ENCODE peak calls at places on chromosomes 13 and 19, in six cellular contexts. U is GM23338, I is neural progenitor cell, O is SK-N-SH, Y is GM23248, N is PC-3. F is an unnamed sample.

GRCh38 chr19:51777570-51778460 is 16.8 kb downstream of the FPR2 start:
- DNase-seq in I (peak; percentile 85), N (peak; percentile 87), U (peak; percentile 93), Y (peak; percentile 85), O (peak; percentile 66), F (peak; percentile 46)

GRCh38 chr13:52599037-52599852 is 43.0 kb upstream of the HNRNPA1L2 start:
- DNase-seq in O (no peak), I (peak; percentile 23), N (no peak), U (no peak), Y (peak; percentile 81), F (no peak)

GRCh38 chr13:77330009-77330471 is 3.1 kb upstream of the MYCBP2 start:
- DNase-seq in N (no peak), O (no peak), I (no peak), U (no peak), Y (peak; percentile 12), F (peak; percentile 70)

GRCh38 chr19:4442846-4443146 is 14.8 kb downstream of the UBXN6 start:
- DNase-seq in I (no peak), U (no peak), O (no peak), N (no peak), Y (no peak), F (no peak)

GRCh38 chr13:108859202-108860012 is 230.0 kb downstream of the MYO16 start:
- DNase-seq in N (peak; percentile 30), U (peak; percentile 41), Y (peak; percentile 28), O (no peak), I (no peak), F (peak; percentile 68)

GRCh38 chr13:114134111-114134943 is 1.9 kb upstream of the RASA3 start:
- DNase-seq in U (peak; percentile 44), O (no peak), Y (peak; percentile 18), N (no peak), I (peak; percentile 60), F (no peak)

GRCh38 chr13:43815204-43815603 is 28.4 kb upstream of the ENOX1 start:
- DNase-seq in O (peak; percentile 20), I (no peak), U (no peak), N (no peak), Y (peak; percentile 61), F (no peak)

GRCh38 chr13:112242777-112243176 is 133.4 kb upstream of the SPACA7 start:
- DNase-seq in O (no peak), N (no peak), I (no peak), U (no peak), Y (no peak), F (no peak)

GRCh38 chr13:29654807-29655547 is 59.5 kb upstream of the SLC7A1 start:
- DNase-seq in I (no peak), O (no peak), U (no peak), Y (peak; percentile 96), N (peak; percentile 17), F (no peak)

GRCh38 chr19:40191836-40192646 is 815 bp downstream of the MAP3K10 start:
- DNase-seq in U (peak; percentile 85), O (peak; percentile 88), N (peak; percentile 2), Y (peak; percentile 61), I (peak; percentile 89), F (peak; percentile 22)

GRCh38 chr19:19319725-19320361 is 466 bp downstream of the SUGP1 start:
- DNase-seq in U (peak; percentile 34), Y (peak; percentile 36), N (no peak), O (peak; percentile 24), I (no peak), F (peak; percentile 15)

GRCh38 chr13:44573071-44573470 is 3.1 kb downstream of the TSC22D1 start:
- DNase-seq in U (peak; percentile 49), I (peak; percentile 60), O (no peak), N (no peak), Y (peak; percentile 5), F (no peak)

GRCh38 chr19:42411581-42412178 is 15.5 kb downstream of the LIPE start:
- DNase-seq in U (no peak), Y (no peak), N (no peak), O (no peak), I (no peak), F (no peak)

GRCh38 chr13:113792236-113792770 is 33.3 kb downstream of the TMEM255B start:
- DNase-seq in N (no peak), Y (no peak), O (no peak), I (no peak), U (no peak), F (no peak)

GRCh38 chr13:99916366-99917103 is 55.0 kb downstream of the ZIC5 start:
- DNase-seq in U (peak; percentile 85), O (peak; percentile 73), N (peak; percentile 69), Y (peak; percentile 79), I (peak; percentile 49), F (peak; percentile 60)

GRCh38 chr13:113545931-113546516 is 38.5 kb upstream of the TFDP1 start:
- DNase-seq in N (no peak), Y (no peak), O (peak; percentile 45), U (no peak), I (no peak), F (no peak)

GRCh38 chr13:83879431-83880171 is 2.7 kb downstream of the SLITRK1 start:
- DNase-seq in N (no peak), O (no peak), Y (peak; percentile 12), I (peak; percentile 43), U (peak; percentile 32), F (no peak)

GRCh38 chr19:1121395-1121794 is 17.6 kb downstream of the GPX4 start:
- DNase-seq in I (no peak), Y (no peak), O (no peak), U (no peak), N (no peak), F (no peak)

GRCh38 chr19:1117654-1118053 is 13.9 kb downstream of the GPX4 start:
- DNase-seq in N (no peak), I (no peak), U (no peak), Y (no peak), O (no peak), F (no peak)

GRCh38 chr19:1122021-1122971 is 18.5 kb downstream of the GPX4 start:
- DNase-seq in O (no peak), U (no peak), I (no peak), Y (no peak), N (no peak), F (no peak)

GRCh38 chr19:1118999-1119398 is 15.2 kb downstream of the GPX4 start:
- DNase-seq in N (no peak), I (no peak), Y (no peak), O (no peak), U (no peak), F (no peak)

DNA sequence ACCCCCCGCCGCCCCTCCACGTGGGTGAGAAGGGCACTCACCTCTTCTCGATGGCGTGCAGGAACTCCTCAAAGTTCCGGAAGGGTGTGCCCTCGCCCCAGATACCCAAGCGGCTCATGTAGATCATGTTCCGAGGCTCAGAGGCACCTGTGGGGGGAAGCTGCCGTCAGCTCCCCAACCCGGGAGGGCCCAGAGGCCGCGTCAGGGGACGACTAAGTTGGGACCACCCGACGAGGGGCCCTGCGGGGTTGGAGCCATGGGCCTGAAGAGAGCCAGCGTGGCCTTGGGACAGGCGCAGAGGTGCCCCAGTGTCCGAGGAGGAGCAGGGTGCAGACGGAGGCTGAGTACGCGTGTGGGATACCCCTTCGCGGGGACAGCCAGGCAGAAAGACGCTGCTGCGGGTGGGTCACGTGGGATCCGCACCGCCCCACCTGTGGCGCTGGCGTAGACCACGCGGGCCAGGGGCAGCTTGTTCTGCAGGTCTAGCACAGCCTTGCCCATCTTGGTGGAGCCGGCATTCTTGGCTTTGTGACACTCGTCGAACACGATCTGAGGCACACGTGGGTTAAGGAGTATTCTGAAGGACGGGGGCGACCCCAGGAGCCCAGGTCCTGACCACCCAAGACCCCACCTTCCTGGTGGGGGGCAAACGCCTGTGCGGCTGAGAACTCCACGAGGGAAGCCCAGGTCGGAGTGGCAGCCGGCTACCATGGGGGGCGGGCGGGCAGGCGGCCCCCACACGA is 15.9 kb downstream of the GPX4 start:
- DNase-seq in O (no peak), U (no peak), N (no peak), Y (no peak), I (no peak), F (no peak)
- H3F3A ChIP-seq in O (peaks cover 8% of the 10 kb centered on the region), U (peaks cover 6% of the 10 kb centered on the region), N (no peaks in the 10 kb centered on the region), Y (peaks cover 6% of the 10 kb centered on the region), I (no peaks in the 10 kb centered on the region), F (no peaks in the 10 kb centered on the region)

GRCh38 chr13:64704121-64704520 is 2526.0 kb downstream of the PCDH9 start:
- DNase-seq in O (no peak), Y (peak; percentile 3), I (no peak), N (no peak), U (no peak), F (no peak)

DNA sequence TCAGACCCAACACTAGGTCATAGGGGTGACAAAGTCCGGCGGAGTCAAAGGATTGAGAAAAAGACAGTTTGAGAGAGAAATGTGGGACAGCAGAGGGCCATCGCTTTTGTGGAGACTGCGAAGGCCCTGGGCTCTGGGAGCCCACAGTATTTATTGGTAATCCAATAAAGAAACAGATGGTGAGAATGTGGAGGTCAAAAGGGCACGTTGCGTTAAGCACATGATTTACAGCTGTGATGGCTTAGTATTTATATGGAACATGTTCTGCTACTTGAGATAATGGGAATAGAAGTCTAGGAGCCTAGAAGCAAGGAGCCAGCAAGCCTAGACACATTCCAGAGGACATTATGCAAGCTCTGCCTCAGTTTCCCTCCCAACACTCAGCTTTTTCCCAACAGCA is 2521.1 kb downstream of the PCDH9 start:
- DNase-seq in N (no peak), Y (no peak), O (no peak), U (no peak), I (peak; percentile 39), F (no peak)
- TF ChIP-seq EZH2phosphoT487 in N (no peak), Y (no peak), O (no peak), U (no peak), I (no peak), F (no peak)

DNA sequence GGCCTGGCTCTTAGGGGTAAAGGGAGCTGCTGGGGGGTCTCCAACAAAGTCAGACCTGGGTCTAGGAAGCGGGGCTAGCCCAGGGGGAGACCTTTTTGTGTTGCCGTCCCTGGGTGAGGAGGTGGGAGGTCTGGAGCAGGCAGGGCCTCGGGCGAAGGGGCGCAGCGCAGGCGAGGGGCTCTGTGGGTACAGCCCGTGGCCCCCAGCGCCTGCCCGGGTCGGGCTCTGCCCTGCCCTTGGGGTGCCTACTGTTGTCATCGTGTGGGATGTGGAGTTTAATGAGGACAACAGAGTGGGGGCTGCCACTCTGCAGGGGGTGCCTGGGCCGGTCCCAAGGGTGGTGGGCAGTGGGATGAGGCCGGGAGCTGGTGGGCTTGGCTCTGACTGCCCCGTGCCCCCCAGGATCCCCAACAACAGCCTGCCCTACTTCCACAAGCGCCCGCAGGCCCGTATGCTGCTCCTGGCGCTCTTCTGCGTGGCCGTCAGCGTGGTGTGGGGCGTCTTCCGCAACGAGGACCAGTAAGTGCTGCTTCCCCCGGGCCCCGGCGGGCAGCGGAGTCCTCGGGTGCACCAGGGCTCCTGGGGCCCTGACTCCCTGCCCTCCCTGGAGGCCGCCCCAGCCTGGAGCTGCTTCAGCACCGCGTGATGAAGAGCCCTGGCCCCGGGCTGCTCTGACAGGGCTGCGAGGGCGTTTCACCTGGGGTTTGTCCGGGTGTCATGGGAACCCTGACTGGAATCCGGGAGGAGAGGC is 12.2 kb downstream of the SPPL2B start:
- DNase-seq in Y (no peak), I (no peak), N (no peak), O (no peak), U (no peak), F (no peak)
- H3K4me1 ChIP-seq in Y (no peaks in the 10 kb centered on the region), I (peaks cover 3% of the 10 kb centered on the region), N (no peaks in the 10 kb centered on the region), O (no peaks in the 10 kb centered on the region), U (no peaks in the 10 kb centered on the region), F (no peaks in the 10 kb centered on the region)

DNA sequence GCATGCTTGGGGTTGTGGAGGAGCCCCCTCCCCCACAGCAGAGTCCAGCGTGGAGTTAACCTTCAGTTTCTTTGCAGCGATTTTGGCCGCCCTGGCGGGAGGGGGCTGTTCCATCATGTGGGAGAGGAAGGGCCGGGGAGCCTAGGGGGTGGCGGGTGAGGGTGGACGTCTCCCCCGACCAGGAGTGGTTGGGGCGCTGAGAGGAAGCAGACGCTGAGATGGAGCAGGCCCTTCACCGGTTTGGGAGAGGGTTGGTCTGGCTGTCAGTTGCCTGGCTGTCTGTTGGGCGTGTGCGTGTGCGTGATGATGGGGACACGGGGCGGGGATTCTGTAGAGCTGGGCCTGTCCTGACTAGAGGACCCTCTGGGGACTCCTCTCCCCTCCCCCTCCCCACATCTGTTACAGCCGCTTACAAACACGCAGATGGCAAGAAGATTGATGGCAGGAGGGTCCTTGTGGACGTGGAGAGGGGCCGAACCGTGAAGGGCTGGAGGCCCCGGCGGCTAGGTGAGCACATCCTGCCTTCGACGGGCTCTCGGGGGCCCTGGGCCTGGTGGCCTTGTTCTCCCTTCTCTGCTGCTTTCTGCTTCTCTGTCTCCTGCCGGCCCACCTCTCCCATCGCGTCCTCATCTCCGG is 9.8 kb upstream of the LIN7B start:
- DNase-seq in O (no peak), U (no peak), N (no peak), I (no peak), Y (no peak), F (no peak)
- H3F3A ChIP-seq in O (peaks cover 56% of the 10 kb centered on the region), U (peaks cover 37% of the 10 kb centered on the region), N (no peaks in the 10 kb centered on the region), I (peaks cover 62% of the 10 kb centered on the region), Y (peaks cover 25% of the 10 kb centered on the region), F (peaks cover 16% of the 10 kb centered on the region)

F was measured in MM.1S.